ENCODE peak calls at places on chromosomes 5 and 9, in seven cellular contexts. I is uterus, Q is lower leg skin, L is ovary, T is A549, P is Peyer's patch, N is transverse colon. V is an unnamed sample.

GRCh38 chr5:154466671-154467070 is 11.4 kb downstream of the HAND1 start:
- DNase-seq in I (no peak), Q (no peak), L (no peak), T (no peak), P (no peak), N (no peak), V (no peak)

GRCh38 chr5:53616939-53617549 is 56.6 kb downstream of the NDUFS4 start:
- DNase-seq in I (no peak), Q (no peak), L (no peak), T (no peak), P (no peak), N (no peak), V (no peak)

GRCh38 chr9:118809160-118809625 is 560.0 kb downstream of the BRINP1 start:
- DNase-seq in I (no peak), Q (no peak), L (no peak), T (no peak), P (no peak), N (no peak), V (no peak)

GRCh38 chr5:53201746-53202145 is 92.2 kb upstream of the MOCS2 start:
- DNase-seq in I (no peak), Q (no peak), L (no peak), T (peak), P (no peak), N (no peak), V (no peak)

GRCh38 chr5:131396015-131396414 is 132.2 kb downstream of the CDC42SE2 start:
- DNase-seq in I (no peak), Q (no peak), L (no peak), T (no peak), P (no peak), N (no peak), V (no peak)

GRCh38 chr9:121399126-121399882 is 29.3 kb upstream of the STOM start:
- DNase-seq in I (no peak), Q (no peak), L (no peak), T (no peak), P (no peak), N (no peak), V (no peak)

GRCh38 chr5:130324953-130325671 is 420.8 kb downstream of the CHSY3 start:
- DNase-seq in I (no peak), Q (no peak), L (no peak), T (no peak), P (no peak), N (no peak), V (no peak)

GRCh38 chr9:91843623-91844111 is 106.4 kb downstream of the ROR2 start:
- DNase-seq in I (peak), Q (no peak), L (peak), T (no peak), P (no peak), N (no peak), V (no peak)

GRCh38 chr5:61245486-61245885 is 83.2 kb upstream of the SMIM15 start:
- DNase-seq in I (no peak), Q (no peak), L (no peak), T (no peak), P (no peak), N (peak), V (no peak)

GRCh38 chr9:13279284-13280162 is at the start of gene MPDZ:
- DNase-seq in I (peak), Q (peak), L (peak), T (peak), P (no peak), N (peak), V (peak)

GRCh38 chr5:105034335-105034734 is 1471.7 kb upstream of the NUDT12 start:
- DNase-seq in I (no peak), Q (no peak), L (no peak), T (no peak), P (no peak), N (no peak), V (no peak)

GRCh38 chr9:127838375-127839078 is 15.9 kb downstream of the ENG start:
- DNase-seq in I (peak), Q (peak), L (peak), T (peak), P (peak), N (peak), V (peak)

GRCh38 chr5:2680979-2681378 is 70.5 kb downstream of the IRX2 start:
- DNase-seq in I (no peak), Q (no peak), L (no peak), T (no peak), P (no peak), N (no peak), V (no peak)

GRCh38 chr5:82313016-82313415 is 34.9 kb upstream of the RPS23 start:
- DNase-seq in I (no peak), Q (no peak), L (no peak), T (no peak), P (peak), N (peak), V (no peak)

GRCh38 chr9:76400534-76401096 is 6.4 kb upstream of the RFK start:
- DNase-seq in I (no peak), Q (no peak), L (no peak), T (no peak), P (no peak), N (no peak), V (no peak)

GRCh38 chr5:2178071-2178477 is 295.3 kb upstream of the IRX4 start:
- DNase-seq in I (no peak), Q (no peak), L (no peak), T (no peak), P (peak), N (no peak), V (no peak)

GRCh38 chr5:73985145-73985544 is 359.1 kb downstream of the ARHGEF28 start:
- DNase-seq in I (no peak), Q (no peak), L (peak), T (peak), P (no peak), N (no peak), V (no peak)

GRCh38 chr9:128624566-128624965 is 32.1 kb downstream of the DYNC2I2 start:
- DNase-seq in I (no peak), Q (no peak), L (no peak), T (no peak), P (no peak), N (no peak), V (no peak)

GRCh38 chr5:123099514-123100151 is 10.6 kb downstream of the PRDM6 start:
- DNase-seq in I (no peak), Q (no peak), L (no peak), T (peak), P (no peak), N (no peak), V (peak)

GRCh38 chr5:151675225-151675955 is 11.3 kb downstream of the SPARC start:
- DNase-seq in I (no peak), Q (no peak), L (no peak), T (no peak), P (no peak), N (no peak), V (no peak)

GRCh38 chr5:138463335-138464017 is 1.8 kb upstream of the EGR1 start:
- DNase-seq in I (peak), Q (no peak), L (peak), T (peak), P (no peak), N (peak), V (no peak)

GRCh38 chr9:135830496-135830895 is 76.8 kb downstream of the CAMSAP1 start:
- DNase-seq in I (no peak), Q (no peak), L (no peak), T (no peak), P (no peak), N (no peak), V (no peak)

GRCh38 chr5:76688836-76689235 is 27.1 kb upstream of the F2R start:
- DNase-seq in I (no peak), Q (no peak), L (no peak), T (no peak), P (no peak), N (no peak), V (no peak)

GRCh38 chr5:41270423-41271251 is 57.3 kb upstream of the C6 start:
- DNase-seq in I (peak), Q (no peak), L (peak), T (peak), P (peak), N (peak), V (no peak)

GRCh38 chr9:89425921-89426388 is 72.0 kb downstream of the SEMA4D start:
- DNase-seq in I (no peak), Q (no peak), L (no peak), T (no peak), P (no peak), N (no peak), V (no peak)

GRCh38 chr9:89428222-89428761 is 69.6 kb downstream of the SEMA4D start:
- DNase-seq in I (no peak), Q (no peak), L (peak), T (no peak), P (no peak), N (no peak), V (no peak)

GRCh38 chr9:89425024-89425805 is 72.7 kb downstream of the SEMA4D start:
- DNase-seq in I (no peak), Q (no peak), L (no peak), T (no peak), P (no peak), N (no peak), V (no peak)

GRCh38 chr9:89427621-89428221 is 70.2 kb downstream of the SEMA4D start:
- DNase-seq in I (no peak), Q (no peak), L (no peak), T (no peak), P (no peak), N (no peak), V (no peak)

GRCh38 chr9:89426389-89426961 is 71.4 kb downstream of the SEMA4D start:
- DNase-seq in I (no peak), Q (no peak), L (no peak), T (no peak), P (peak), N (peak), V (no peak)
- TF ChIP-seq POLR2A in I (no peak), Q (no peak), L (no peak), T (no peak), P (no peak), N (no peak), V (no peak)

GRCh38 chr5:96706433-96707111 is 44.4 kb downstream of the CAST start:
- DNase-seq in I (no peak), Q (no peak), L (no peak), T (no peak), P (no peak), N (no peak), V (no peak)

GRCh38 chr5:96699186-96699820 is 37.1 kb downstream of the CAST start:
- DNase-seq in I (no peak), Q (no peak), L (no peak), T (no peak), P (no peak), N (no peak), V (no peak)

GRCh38 chr5:96703384-96703910 is 41.3 kb downstream of the CAST start:
- DNase-seq in I (no peak), Q (no peak), L (no peak), T (no peak), P (peak), N (peak), V (no peak)

GRCh38 chr5:96703985-96704384 is 41.8 kb downstream of the CAST start:
- DNase-seq in I (no peak), Q (no peak), L (no peak), T (no peak), P (no peak), N (no peak), V (no peak)

GRCh38 chr5:96702503-96703383 is 40.6 kb downstream of the CAST start:
- DNase-seq in I (peak), Q (peak), L (peak), T (peak), P (peak), N (peak), V (peak)
- TF ChIP-seq POLR2A in I (peak), Q (no peak), L (peak), T (no peak), P (peak), N (peak), V (no peak)

GRCh38 chr9:134641989-134642384 is 384 bp downstream of the COL5A1 start:
- DNase-seq in I (no peak), Q (no peak), L (no peak), T (no peak), P (no peak), N (no peak), V (peak)

GRCh38 chr9:134639994-134640393 is 1.6 kb upstream of the COL5A1 start:
- DNase-seq in I (no peak), Q (no peak), L (no peak), T (no peak), P (no peak), N (no peak), V (no peak)

GRCh38 chr9:134640491-134641172 is 971 bp upstream of the COL5A1 start:
- DNase-seq in I (no peak), Q (no peak), L (no peak), T (no peak), P (no peak), N (no peak), V (no peak)

GRCh38 chr9:134642385-134643181 is 980 bp downstream of the COL5A1 start:
- DNase-seq in I (peak), Q (peak), L (peak), T (peak), P (peak), N (peak), V (no peak)

DNA sequence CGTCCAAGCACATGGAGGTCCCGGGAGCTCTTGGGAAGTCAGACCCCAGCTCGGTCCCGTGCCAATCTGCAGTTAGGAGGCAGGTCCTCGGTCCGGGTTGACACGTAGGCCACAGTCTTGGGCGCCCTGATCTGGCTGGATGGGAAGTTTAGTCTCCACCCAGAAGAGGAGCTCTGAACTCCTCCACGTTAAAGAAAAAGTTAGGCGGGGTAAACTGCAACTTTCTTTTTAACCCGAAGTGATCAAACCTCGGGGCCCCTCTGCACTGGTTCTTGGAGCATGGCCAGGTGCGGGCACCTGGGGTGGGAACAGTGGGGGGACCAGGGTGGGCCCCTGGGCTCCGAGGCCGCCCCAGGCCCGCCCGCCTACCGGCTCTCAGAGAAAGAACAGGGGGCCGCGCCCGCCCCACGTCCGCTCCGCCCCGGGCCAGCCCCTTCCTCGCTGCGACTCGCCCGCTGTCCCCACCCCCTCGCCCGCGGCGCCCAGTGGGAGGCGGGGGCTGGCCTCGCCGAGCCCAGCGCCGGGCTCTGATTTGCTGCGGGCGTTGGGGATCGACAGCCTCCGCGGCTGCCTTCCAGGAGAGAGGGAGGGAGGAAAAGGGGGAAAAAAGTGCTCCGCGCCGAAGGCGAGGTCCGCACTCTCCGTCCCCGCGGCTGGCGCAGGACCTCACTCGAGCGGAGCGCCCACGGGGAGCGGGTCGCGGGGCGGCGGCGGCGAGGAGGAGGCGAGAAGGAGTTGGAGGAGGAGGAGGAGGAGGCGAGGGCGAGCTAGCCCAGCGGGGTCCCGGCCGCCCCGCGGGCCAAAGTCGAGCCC is at the start of gene COL5A1:
- DNase-seq in I (peak), Q (peak), L (peak), T (peak), P (peak), N (peak), V (peak)
- TF ChIP-seq POLR2A in I (no peak), Q (no peak), L (peak), T (peak), P (peak), N (peak), V (peak)

GRCh38 chr5:134148986-134149539 is 27.7 kb downstream of the SKP1 start:
- DNase-seq in I (no peak), Q (no peak), L (no peak), T (no peak), P (no peak), N (no peak), V (no peak)
- TF ChIP-seq POLR2A in I (no peak), Q (no peak), L (no peak), T (no peak), P (no peak), N (no peak), V (no peak)

DNA sequence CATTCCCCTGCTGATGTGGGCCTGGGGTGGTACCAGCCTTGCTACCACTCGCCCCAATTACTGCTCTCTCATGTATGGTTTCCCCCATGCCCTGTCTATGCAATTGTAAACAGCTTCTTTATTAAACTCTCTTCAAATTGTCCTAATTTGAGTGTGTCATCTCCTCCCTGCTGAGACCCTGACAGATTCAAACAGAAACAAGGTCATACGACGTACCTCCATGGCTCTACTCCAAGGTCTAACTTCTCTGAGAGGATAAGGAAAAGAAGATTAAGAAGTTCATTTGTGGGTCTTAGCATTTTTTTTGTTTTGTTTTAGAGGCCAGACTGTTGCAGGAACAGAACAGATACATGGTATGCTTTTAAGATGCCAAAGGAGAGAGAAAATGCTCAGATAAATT is 38.0 kb downstream of the ABITRAM start:
- DNase-seq in I (no peak), Q (no peak), L (no peak), T (no peak), P (no peak), N (no peak), V (no peak)
- TF ChIP-seq POLR2A in I (no peak), Q (no peak), L (no peak), T (no peak), P (no peak), N (no peak), V (no peak)

DNA sequence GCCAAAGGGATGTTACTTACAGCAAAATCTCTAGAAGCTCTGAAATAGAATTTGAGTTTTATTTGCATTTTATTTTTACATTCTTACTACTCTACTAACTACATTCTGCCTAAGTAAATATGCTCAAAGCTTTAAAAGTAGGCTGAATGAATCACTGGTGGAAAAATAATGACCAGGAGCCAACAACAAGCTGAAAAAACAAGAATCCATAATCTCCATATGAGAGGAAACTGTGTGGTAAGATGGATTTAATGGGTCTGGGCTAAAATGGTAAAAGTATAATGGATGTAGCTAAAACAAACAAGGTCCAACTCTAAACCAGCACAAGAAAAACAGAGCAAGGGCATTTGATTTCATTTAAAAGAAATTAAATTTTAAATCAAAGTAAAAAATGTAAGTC is 525.8 kb upstream of the FTMT start:
- DNase-seq in I (no peak), Q (no peak), L (no peak), T (no peak), P (no peak), N (no peak), V (no peak)
- TF ChIP-seq POLR2A in I (no peak), Q (no peak), L (no peak), T (no peak), P (no peak), N (no peak), V (no peak)

DNA sequence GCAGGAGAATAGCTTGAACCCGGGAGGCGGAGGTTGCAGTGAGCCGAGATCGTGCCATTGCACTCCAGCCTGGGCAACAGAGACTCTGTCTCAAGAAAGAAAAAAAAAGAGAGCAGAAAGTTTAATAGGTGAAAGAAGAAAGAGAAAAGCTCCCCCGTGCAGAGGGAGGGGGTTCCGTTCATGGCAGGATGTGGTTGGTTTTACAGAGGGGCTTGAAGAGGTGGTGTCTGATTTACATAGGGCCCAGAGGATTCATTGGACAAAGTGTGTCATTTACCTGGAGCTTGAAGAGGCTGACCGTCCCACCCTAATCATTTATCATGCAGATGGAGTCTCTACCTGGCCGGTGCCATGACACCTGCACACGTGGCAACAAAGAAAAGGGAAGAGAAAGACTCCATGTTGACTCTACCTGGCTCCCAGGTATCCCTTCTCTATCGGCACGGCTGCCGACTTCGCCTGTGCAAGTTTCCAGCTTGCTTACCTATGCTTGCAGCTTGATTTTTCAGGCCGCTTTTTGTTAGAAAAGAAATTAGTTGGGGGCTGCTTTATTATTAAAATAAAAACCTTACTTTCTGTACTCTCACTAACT is 35.4 kb upstream of the PRRC2B start:
- DNase-seq in I (no peak), Q (no peak), L (no peak), T (no peak), P (no peak), N (no peak), V (no peak)
- TF ChIP-seq POLR2A in I (no peak), Q (no peak), L (no peak), T (no peak), P (no peak), N (no peak), V (no peak)

DNA sequence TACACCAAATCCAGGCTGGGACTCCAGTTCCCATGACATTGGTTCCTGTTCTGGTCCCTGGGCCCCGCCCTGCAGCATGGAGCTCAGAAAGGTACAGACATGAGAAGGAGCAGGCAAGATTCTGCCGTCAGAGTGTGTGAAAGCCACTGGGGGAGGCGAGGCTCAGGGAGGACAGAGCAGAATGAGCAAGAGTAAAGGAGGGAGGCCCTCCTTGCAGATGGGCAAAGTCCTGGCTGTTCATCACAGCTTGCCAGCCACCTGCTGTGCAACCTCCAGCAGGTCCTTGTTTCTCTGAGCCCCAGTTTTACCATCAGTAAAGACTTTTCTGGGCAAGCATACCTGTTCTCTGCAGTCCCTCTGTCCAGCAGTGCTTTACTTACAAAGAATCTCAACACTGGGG is 73.3 kb downstream of the HRH2 start:
- DNase-seq in I (no peak), Q (no peak), L (no peak), T (no peak), P (no peak), N (no peak), V (no peak)
- TF ChIP-seq POLR2A in I (no peak), Q (no peak), L (no peak), T (no peak), P (no peak), N (no peak), V (no peak)

GRCh38 chr9:131578778-131579504 is 33.6 kb downstream of the PRRT1B start:
- DNase-seq in I (no peak), Q (no peak), L (no peak), T (no peak), P (peak), N (peak), V (no peak)
- TF ChIP-seq POLR2A in I (no peak), Q (no peak), L (no peak), T (no peak), P (no peak), N (no peak), V (no peak)

GRCh38 chr9:35489313-35490154 is at the start of gene RUSC2:
- DNase-seq in I (peak), Q (peak), L (peak), T (peak), P (peak), N (peak), V (peak)
- TF ChIP-seq POLR2A in I (peak), Q (no peak), L (peak), T (peak), P (no peak), N (peak), V (no peak)